ENCODE peak calls at places on chromosome 22, in five cellular contexts. One of them, this sample, is unnamed.

GRCh38 chr22:37229805-37230672 is 14.0 kb downstream of the RAC2 start:
- DNase-seq in K562: peak; percentile 80
- DNase-seq in GM23248: peak; percentile 90
- DNase-seq in neural progenitor cell: no peak
- DNase-seq in astrocyte: peak; percentile 62
- DNase-seq in this sample: peak; percentile 92

GRCh38 chr22:23095467-23096342 is 25.4 kb downstream of the GNAZ start:
- DNase-seq in K562: no peak
- DNase-seq in GM23248: no peak
- DNase-seq in neural progenitor cell: no peak
- DNase-seq in astrocyte: no peak
- DNase-seq in this sample: no peak

GRCh38 chr22:40310081-40310770 is 36.1 kb upstream of the ADSL start:
- DNase-seq in K562: no peak
- DNase-seq in GM23248: peak; percentile 93
- DNase-seq in neural progenitor cell: no peak
- DNase-seq in astrocyte: peak; percentile 89
- DNase-seq in this sample: no peak

GRCh38 chr22:33063611-33064010 is 5.4 kb upstream of the SYN3 start:
- DNase-seq in K562: no peak
- DNase-seq in GM23248: no peak
- DNase-seq in neural progenitor cell: no peak
- DNase-seq in astrocyte: no peak
- DNase-seq in this sample: no peak

GRCh38 chr22:37545703-37546435 is 14.4 kb upstream of the CDC42EP1 start:
- DNase-seq in K562: no peak
- DNase-seq in GM23248: peak; percentile 97
- DNase-seq in neural progenitor cell: peak; percentile 89
- DNase-seq in astrocyte: peak; percentile 89
- DNase-seq in this sample: no peak

GRCh38 chr22:44403930-44404329 is 91.2 kb upstream of the SHISAL1 start:
- DNase-seq in K562: no peak
- DNase-seq in GM23248: no peak
- DNase-seq in neural progenitor cell: no peak
- DNase-seq in astrocyte: no peak
- DNase-seq in this sample: no peak

GRCh38 chr22:31230871-31231621 is 18.9 kb downstream of the LIMK2 start:
- DNase-seq in K562: peak; percentile 61
- DNase-seq in GM23248: peak; percentile 74
- DNase-seq in neural progenitor cell: peak; percentile 45
- DNase-seq in astrocyte: peak; percentile 38
- DNase-seq in this sample: peak; percentile 78

GRCh38 chr22:40764743-40765441 is 54.3 kb downstream of the SLC25A17 start:
- DNase-seq in K562: no peak
- DNase-seq in GM23248: peak; percentile 52
- DNase-seq in neural progenitor cell: no peak
- DNase-seq in astrocyte: no peak
- DNase-seq in this sample: peak; percentile 67

GRCh38 chr22:28594076-28594783 is 85.4 kb downstream of the TTC28 start:
- DNase-seq in K562: no peak
- DNase-seq in GM23248: no peak
- DNase-seq in neural progenitor cell: no peak
- DNase-seq in astrocyte: no peak
- DNase-seq in this sample: no peak

GRCh38 chr22:19039796-19040580 is 82.2 kb downstream of the DGCR2 start:
- DNase-seq in K562: no peak
- DNase-seq in GM23248: no peak
- DNase-seq in neural progenitor cell: no peak
- DNase-seq in astrocyte: no peak
- DNase-seq in this sample: no peak

GRCh38 chr22:39966522-39966921 is 6.3 kb downstream of the TMA7B start:
- DNase-seq in K562: no peak
- DNase-seq in GM23248: no peak
- DNase-seq in neural progenitor cell: no peak
- DNase-seq in astrocyte: no peak
- DNase-seq in this sample: no peak

GRCh38 chr22:33018232-33018864 is 39.8 kb downstream of the SYN3 start:
- DNase-seq in K562: peak; percentile 50
- DNase-seq in GM23248: peak; percentile 65
- DNase-seq in neural progenitor cell: peak; percentile 73
- DNase-seq in astrocyte: no peak
- DNase-seq in this sample: peak; percentile 79

GRCh38 chr22:20106205-20106848 is 9.6 kb upstream of the RANBP1 start:
- DNase-seq in K562: no peak
- DNase-seq in GM23248: no peak
- DNase-seq in neural progenitor cell: no peak
- DNase-seq in astrocyte: no peak
- DNase-seq in this sample: no peak

GRCh38 chr22:31615481-31615840 is 46.6 kb downstream of the PISD start:
- DNase-seq in K562: no peak
- DNase-seq in GM23248: no peak
- DNase-seq in neural progenitor cell: no peak
- DNase-seq in astrocyte: no peak
- DNase-seq in this sample: no peak

GRCh38 chr22:17152971-17153370 is 6.1 kb downstream of the HDHD5 start:
- DNase-seq in K562: no peak
- DNase-seq in GM23248: no peak
- DNase-seq in neural progenitor cell: no peak
- DNase-seq in astrocyte: no peak
- DNase-seq in this sample: no peak

GRCh38 chr22:21942407-21942895 is 10.2 kb downstream of the PPM1F start:
- DNase-seq in K562: no peak
- DNase-seq in GM23248: peak; percentile 94
- DNase-seq in neural progenitor cell: no peak
- DNase-seq in astrocyte: peak; percentile 86
- DNase-seq in this sample: no peak

GRCh38 chr22:27284314-27284713 is 517.2 kb downstream of the MN1 start:
- DNase-seq in K562: no peak
- DNase-seq in GM23248: no peak
- DNase-seq in neural progenitor cell: no peak
- DNase-seq in astrocyte: no peak
- DNase-seq in this sample: no peak

GRCh38 chr22:19832476-19833108 is 22.1 kb downstream of the GNB1L start:
- DNase-seq in K562: no peak
- DNase-seq in GM23248: no peak
- DNase-seq in neural progenitor cell: no peak
- DNase-seq in astrocyte: no peak
- DNase-seq in this sample: no peak

GRCh38 chr22:37431811-37432707 is 4.8 kb upstream of the ELFN2 start:
- DNase-seq in K562: no peak
- DNase-seq in GM23248: peak; percentile 95
- DNase-seq in neural progenitor cell: no peak
- DNase-seq in astrocyte: peak; percentile 99
- DNase-seq in this sample: no peak

GRCh38 chr22:17079572-17079971 is 5.2 kb upstream of the IL17RA start:
- DNase-seq in K562: no peak
- DNase-seq in GM23248: peak; percentile 47
- DNase-seq in neural progenitor cell: no peak
- DNase-seq in astrocyte: no peak
- DNase-seq in this sample: no peak

GRCh38 chr22:37546436-37547248 is 13.6 kb upstream of the CDC42EP1 start:
- DNase-seq in K562: no peak
- DNase-seq in GM23248: peak; percentile 87
- DNase-seq in neural progenitor cell: peak; percentile 70
- DNase-seq in astrocyte: no peak
- DNase-seq in this sample: no peak

GRCh38 chr22:23066200-23067022 is 3.9 kb upstream of the GNAZ start:
- DNase-seq in K562: no peak
- DNase-seq in GM23248: no peak
- DNase-seq in neural progenitor cell: no peak
- DNase-seq in astrocyte: no peak
- DNase-seq in this sample: no peak

GRCh38 chr22:27773236-27773550 is 28.4 kb downstream of the MN1 start:
- DNase-seq in K562: no peak
- DNase-seq in GM23248: no peak
- DNase-seq in neural progenitor cell: no peak
- DNase-seq in astrocyte: no peak
- DNase-seq in this sample: no peak

GRCh38 chr22:22210375-22210774 is 34.2 kb upstream of the VPREB1 start:
- DNase-seq in K562: no peak
- DNase-seq in GM23248: peak; percentile 89
- DNase-seq in neural progenitor cell: no peak
- DNase-seq in astrocyte: peak; percentile 84
- DNase-seq in this sample: no peak

GRCh38 chr22:25987948-25988347 is 181.3 kb upstream of the SEZ6L start:
- DNase-seq in K562: no peak
- DNase-seq in GM23248: no peak
- DNase-seq in neural progenitor cell: no peak
- DNase-seq in astrocyte: no peak
- DNase-seq in this sample: peak; percentile 93

GRCh38 chr22:21972293-21972779 is 10.3 kb downstream of the TOP3B start:
- DNase-seq in K562: peak; percentile 91
- DNase-seq in GM23248: peak; percentile 60
- DNase-seq in neural progenitor cell: peak; percentile 66
- DNase-seq in astrocyte: no peak
- DNase-seq in this sample: peak; percentile 86

GRCh38 chr22:37089451-37089850 is 20.1 kb downstream of the TMPRSS6 start:
- DNase-seq in K562: peak; percentile 12
- DNase-seq in GM23248: no peak
- DNase-seq in neural progenitor cell: no peak
- DNase-seq in astrocyte: no peak
- DNase-seq in this sample: no peak

GRCh38 chr22:40512426-40513136 is 123.9 kb downstream of the MRTFA start:
- DNase-seq in K562: no peak
- DNase-seq in GM23248: peak; percentile 98
- DNase-seq in neural progenitor cell: no peak
- DNase-seq in astrocyte: peak; percentile 99
- DNase-seq in this sample: no peak

GRCh38 chr22:31676700-31677099 is 14.7 kb upstream of the PISD start:
- DNase-seq in K562: no peak
- DNase-seq in GM23248: peak; percentile 94
- DNase-seq in neural progenitor cell: peak; percentile 89
- DNase-seq in astrocyte: peak; percentile 88
- DNase-seq in this sample: peak; percentile 94

GRCh38 chr22:34973926-34974325 is 92.0 kb upstream of the ISX start:
- DNase-seq in K562: no peak
- DNase-seq in GM23248: no peak
- DNase-seq in neural progenitor cell: peak; percentile 41
- DNase-seq in astrocyte: peak; percentile 46
- DNase-seq in this sample: no peak

GRCh38 chr22:21712751-21713427 is 22.7 kb downstream of the YPEL1 start:
- DNase-seq in K562: peak; percentile 99
- DNase-seq in GM23248: peak; percentile 89
- DNase-seq in neural progenitor cell: peak; percentile 80
- DNase-seq in astrocyte: peak; percentile 59
- DNase-seq in this sample: peak; percentile 81

DNA sequence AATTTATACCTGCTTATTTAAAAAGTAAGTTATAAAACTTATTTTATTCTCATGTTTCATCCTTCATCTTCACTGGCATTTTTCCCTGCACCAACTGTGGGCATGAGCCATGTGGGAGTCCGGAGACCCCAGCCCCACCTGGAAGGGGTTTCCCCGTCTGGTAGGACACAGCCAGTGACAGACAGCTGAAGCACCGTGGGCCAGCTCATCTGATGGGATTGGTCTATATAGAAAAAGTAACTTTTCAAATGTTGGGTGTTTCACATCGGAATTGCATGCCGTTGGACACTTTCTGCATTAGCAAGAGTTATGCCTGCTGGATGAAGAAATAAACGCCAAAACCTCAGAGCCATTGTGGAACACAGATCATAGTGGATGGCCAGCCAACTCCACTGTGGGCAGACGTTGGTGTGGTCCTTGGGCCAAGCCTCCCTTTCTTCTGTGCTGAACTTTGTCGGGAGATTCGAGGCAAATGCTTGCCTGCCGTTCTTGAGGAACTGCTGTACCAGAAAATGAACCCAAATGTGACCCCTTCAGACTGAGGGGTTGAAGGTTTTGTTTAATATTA is 1329.3 kb downstream of the TBC1D22A start:
- DNase-seq in K562: no peak
- DNase-seq in GM23248: no peak
- DNase-seq in neural progenitor cell: no peak
- DNase-seq in astrocyte: no peak
- DNase-seq in this sample: no peak
- H3K9ac ChIP-seq in K562: no peak overlapping the region
- H3K9ac ChIP-seq in GM23248: no peak overlapping the region
- H3K9ac ChIP-seq in neural progenitor cell: no peak overlapping the region
- H3K9ac ChIP-seq in astrocyte: no peak overlapping the region
- H3K9ac ChIP-seq in this sample: no peak overlapping the region

GRCh38 chr22:49934891-49935557 is 16.6 kb downstream of the CRELD2 start:
- DNase-seq in K562: peak; percentile 84
- DNase-seq in GM23248: peak; percentile 72
- DNase-seq in neural progenitor cell: peak; percentile 65
- DNase-seq in astrocyte: no peak
- DNase-seq in this sample: peak; percentile 62
- H3K4me1 ChIP-seq in K562: peaks cover 66% of the 10 kb centered on the region
- H3K4me1 ChIP-seq in GM23248: peaks cover 13% of the 10 kb centered on the region
- H3K4me1 ChIP-seq in neural progenitor cell: peaks cover 15% of the 10 kb centered on the region
- H3K4me1 ChIP-seq in astrocyte: peaks cover 18% of the 10 kb centered on the region
- H3K4me1 ChIP-seq in this sample: peaks cover 15% of the 10 kb centered on the region

DNA sequence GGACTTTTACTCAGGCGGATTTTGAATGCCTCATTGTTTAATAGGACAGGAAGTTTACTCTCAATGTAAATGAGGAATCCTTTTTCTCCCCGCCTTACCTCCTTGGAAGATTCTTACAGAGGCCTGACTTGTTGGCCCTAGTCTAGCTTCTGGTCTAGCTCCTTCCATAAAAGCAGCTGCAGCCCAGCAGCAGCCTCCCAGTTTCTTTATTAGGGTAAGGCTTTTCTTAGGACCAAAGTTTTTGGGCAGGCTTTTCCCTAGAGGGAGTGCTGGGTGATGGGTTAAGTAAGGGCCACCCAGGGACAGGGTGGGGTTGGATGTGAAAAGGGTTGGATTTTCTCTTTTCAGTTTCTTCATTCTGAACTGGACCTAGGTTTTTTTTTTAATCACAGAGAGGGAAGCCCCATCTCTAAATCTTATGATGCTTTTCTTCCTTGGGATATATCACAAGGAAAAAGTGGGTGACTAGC is 49.7 kb downstream of the LIF start:
- DNase-seq in K562: no peak
- DNase-seq in GM23248: no peak
- DNase-seq in neural progenitor cell: no peak
- DNase-seq in astrocyte: no peak
- DNase-seq in this sample: no peak
- H3K4me3 ChIP-seq in K562: no peak overlapping the region
- H3K4me3 ChIP-seq in GM23248: peak overlapping the region; percentile 28
- H3K4me3 ChIP-seq in neural progenitor cell: no peak overlapping the region
- H3K4me3 ChIP-seq in astrocyte: no peak overlapping the region
- H3K4me3 ChIP-seq in this sample: no peak overlapping the region

DNA sequence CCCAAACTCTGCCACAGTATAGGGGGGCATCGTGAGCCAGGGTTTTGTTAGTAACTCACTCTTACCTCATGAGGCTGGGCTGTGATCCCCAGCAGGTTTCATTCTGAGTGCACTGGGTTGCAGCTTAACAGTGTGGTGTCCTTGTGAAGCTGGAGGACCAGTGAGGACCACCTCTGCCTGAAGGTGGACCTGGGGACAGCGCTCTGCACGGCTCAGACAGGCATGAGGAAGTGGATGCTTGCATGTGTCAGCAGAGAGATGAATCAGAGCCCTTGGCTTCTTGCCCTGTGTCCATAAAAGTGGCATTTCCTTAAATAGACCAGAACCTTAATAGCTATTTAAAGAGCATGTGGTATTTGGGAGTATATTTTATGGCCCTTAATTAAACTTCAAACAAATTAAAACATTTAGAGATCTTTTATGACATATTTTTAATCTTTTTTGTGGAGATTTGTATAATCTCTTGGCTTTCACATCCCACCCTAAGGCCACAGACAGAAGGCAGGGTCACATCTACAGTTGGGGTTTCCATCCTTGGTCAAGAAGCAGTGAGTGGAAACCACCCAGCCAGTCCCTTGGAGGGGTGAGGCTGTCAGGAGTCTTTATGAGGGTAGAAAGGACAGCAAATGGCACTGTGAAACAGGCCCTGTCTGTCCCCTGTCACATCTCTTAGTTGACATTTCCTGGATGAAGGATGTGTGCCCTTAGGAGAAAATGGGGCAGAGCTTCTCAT is 24.8 kb upstream of the ADORA2A start:
- DNase-seq in K562: no peak
- DNase-seq in GM23248: peak; percentile 92
- DNase-seq in neural progenitor cell: no peak
- DNase-seq in astrocyte: peak; percentile 93
- DNase-seq in this sample: peak; percentile 93
- H3K9ac ChIP-seq in K562: no peak overlapping the region
- H3K9ac ChIP-seq in GM23248: no peak overlapping the region
- H3K9ac ChIP-seq in neural progenitor cell: no peak overlapping the region
- H3K9ac ChIP-seq in astrocyte: no peak overlapping the region
- H3K9ac ChIP-seq in this sample: peak overlapping the region; percentile 54

This sample was measured in Karpas-422.